ENCODE peak calls at places on chromosome 11, in four cellular contexts. T, O, X and B are unnamed samples.

GRCh38 chr11:95831198-95831883 is 41.0 kb downstream of the CEP57 start:
- DNase-seq in X (no peak), O (peak), T (no peak), B (peak)

GRCh38 chr11:74677131-74677530 is 54.1 kb downstream of the CHRDL2 start:
- DNase-seq in X (no peak), T (no peak), O (no peak), B (no peak)

GRCh38 chr11:123559418-123559817 is 95.0 kb downstream of the SCN3B start:
- DNase-seq in O (no peak), T (no peak), X (no peak), B (no peak)

GRCh38 chr11:119426142-119426541 is 3.2 kb upstream of the THY1 start:
- DNase-seq in T (no peak), X (no peak), O (no peak), B (no peak)

GRCh38 chr11:67523556-67524479 is 572 bp upstream of the CABP2 start:
- DNase-seq in T (no peak), X (no peak), O (no peak), B (no peak)

GRCh38 chr11:113245216-113245615 is 69.2 kb upstream of the TTC12 start:
- DNase-seq in X (no peak), T (no peak), O (no peak), B (no peak)

GRCh38 chr11:75265851-75266531 is 25.4 kb downstream of the TPBGL start:
- DNase-seq in O (no peak), X (no peak), T (no peak), B (no peak)

GRCh38 chr11:64229959-64230208 is 464 bp upstream of the DNAJC4 start:
- DNase-seq in O (no peak), T (no peak), X (no peak), B (no peak)

GRCh38 chr11:95335989-95336388 is 105.0 kb upstream of the SESN3 start:
- DNase-seq in X (no peak), T (no peak), O (no peak), B (no peak)

GRCh38 chr11:88337342-88338222 is at the start of gene CTSC:
- DNase-seq in X (peak), O (peak), T (peak), B (no peak)

GRCh38 chr11:76424379-76424778 is 20.4 kb upstream of the EMSY start:
- DNase-seq in O (no peak), T (peak), X (no peak), B (no peak)

GRCh38 chr11:35917676-35918075 is 26.2 kb upstream of the LDLRAD3 start:
- DNase-seq in O (no peak), X (no peak), T (peak), B (no peak)

GRCh38 chr11:111745719-111746504 is 20.3 kb downstream of the PPP2R1B start:
- DNase-seq in T (no peak), O (no peak), X (no peak), B (no peak)

GRCh38 chr11:15770798-15771414 is 585.4 kb downstream of the SOX6 start:
- DNase-seq in T (peak), O (peak), X (peak), B (no peak)

GRCh38 chr11:131609317-131609716 is 238.9 kb downstream of the NTM start:
- DNase-seq in O (no peak), X (no peak), T (no peak), B (no peak)

GRCh38 chr11:133681901-133682300 is 149.6 kb upstream of the OPCML start:
- DNase-seq in X (no peak), T (no peak), O (no peak), B (no peak)

GRCh38 chr11:25211635-25212251 is 714.9 kb downstream of the LUZP2 start:
- DNase-seq in T (no peak), X (no peak), O (no peak), B (no peak)

GRCh38 chr11:35127619-35128018 is 11.4 kb upstream of the CD44 start:
- DNase-seq in O (no peak), T (no peak), X (no peak), B (no peak)

GRCh38 chr11:113571531-113571930 is 96.3 kb upstream of the DRD2 start:
- DNase-seq in X (no peak), O (no peak), T (no peak), B (no peak)

DNA sequence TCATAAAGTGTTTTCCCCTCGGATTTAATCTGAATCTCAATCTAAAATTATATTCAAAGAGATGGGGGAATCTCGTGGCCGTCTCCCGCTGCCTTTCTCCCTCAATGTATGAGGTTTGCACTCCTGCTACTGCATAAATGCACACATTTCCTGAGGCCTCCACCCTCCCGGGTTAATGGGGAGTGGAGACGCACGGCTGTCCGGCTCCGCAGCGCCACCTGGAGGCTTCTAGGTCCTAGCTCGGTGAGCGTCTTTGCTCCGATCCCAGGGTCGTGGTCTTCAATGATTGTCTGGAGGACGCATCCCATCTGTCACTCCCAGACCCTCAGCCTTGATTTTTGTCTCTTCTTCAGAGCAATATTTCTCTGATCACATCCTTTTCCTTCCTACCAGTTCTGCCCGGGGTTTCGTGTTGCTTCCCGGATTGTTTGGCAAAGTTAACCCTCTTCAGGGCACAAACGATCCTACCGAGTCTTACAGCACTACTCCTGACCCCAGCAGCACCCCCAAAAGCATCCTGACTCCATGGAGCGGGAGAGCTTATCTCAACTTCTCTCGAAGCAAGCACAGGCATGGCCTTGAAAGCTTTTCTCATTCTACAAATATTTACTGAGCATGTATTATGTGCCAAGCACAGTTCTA is at the start of gene LMO1:
- DNase-seq in X (peak), O (peak), T (peak), B (peak)
- TF ChIP-seq EZH2 in X (no peak), O (no peak), T (no peak), B (no peak)

DNA sequence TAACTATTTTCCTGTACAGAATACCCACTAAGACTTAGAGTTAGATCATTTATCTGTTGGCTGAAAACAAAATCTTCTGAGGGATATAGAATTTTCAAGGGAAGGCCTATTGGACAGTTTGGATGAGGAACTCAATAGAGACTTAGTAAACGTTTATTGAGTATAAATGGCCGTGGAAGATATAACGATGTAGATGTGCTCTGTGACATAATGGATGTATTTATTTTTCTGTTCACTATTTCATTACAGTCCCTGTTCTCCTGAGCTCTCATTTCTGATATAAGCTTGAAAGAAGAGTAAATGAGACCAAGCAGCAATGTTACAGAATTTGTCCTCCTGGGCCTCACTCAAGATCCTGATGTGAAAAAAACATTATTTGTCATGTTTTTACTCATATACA is at the start of gene OR4A16:
- DNase-seq in T (no peak), O (no peak), X (no peak), B (no peak)
- H3K9ac ChIP-seq in T (no peak), O (no peak), X (no peak), B (no peak)

GRCh38 chr11:828501-829115 is 889 bp downstream of the CRACR2B start:
- DNase-seq in O (no peak), T (no peak), X (no peak), B (no peak)
- TF ChIP-seq EZH2 in O (no peak), T (no peak), X (no peak), B (no peak)

DNA sequence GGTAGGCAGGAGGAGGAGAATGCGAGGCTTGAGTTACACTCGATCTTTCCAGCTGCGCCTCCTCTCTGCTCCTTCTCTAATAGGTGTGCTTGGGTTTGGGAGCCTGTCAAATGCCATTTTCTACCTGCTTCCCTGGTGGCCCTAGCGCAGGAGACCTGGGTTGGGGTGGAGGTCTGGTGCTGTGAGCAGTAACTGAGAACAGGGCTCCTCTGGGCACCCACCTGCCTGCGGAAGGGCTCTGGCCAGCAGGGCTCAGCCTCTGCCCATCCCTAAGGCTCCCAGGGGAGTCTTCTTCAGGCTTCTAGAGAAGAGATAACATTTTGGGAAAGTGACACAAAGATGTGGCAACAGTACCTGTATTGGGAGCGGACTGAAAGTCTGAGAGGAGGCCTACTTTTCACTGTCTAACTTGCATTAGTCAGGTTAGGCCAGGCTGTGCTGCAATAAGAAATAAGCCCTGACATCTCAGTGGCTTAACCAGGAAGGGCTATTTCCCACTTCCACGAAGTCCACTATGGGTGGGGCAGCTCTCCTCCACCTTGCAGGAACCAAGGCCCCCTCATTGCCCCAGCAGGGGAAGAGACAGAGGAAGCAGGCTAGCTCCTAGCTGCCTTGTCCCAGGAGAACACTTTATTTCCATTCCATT is 7.7 kb upstream of the LTO1 start:
- DNase-seq in O (no peak), T (no peak), X (no peak), B (no peak)
- H3K9ac ChIP-seq in O (no peak), T (no peak), X (no peak), B (no peak)

GRCh38 chr11:101128571-101129202 is 926 bp downstream of the PGR start:
- DNase-seq in T (no peak), O (no peak), X (no peak), B (no peak)
- TF ChIP-seq EZH2 in T (no peak), O (no peak), X (no peak), B (no peak)